ENCODE peak calls at places on chromosomes 4 and X, in six cellular contexts. O is ovary, T is stomach, M is astrocyte, D is cardiac muscle cell, Y is Caco-2. W is an unnamed sample.

GRCh38 chr4:74805601-74806000 is 11.3 kb upstream of the BTC start:
- DNase-seq in O (no peak), T (no peak), M (peak; percentile 53), D (no peak), Y (peak; percentile 22), W (no peak)

GRCh38 chr4:79227896-79228295 is 98.0 kb downstream of the NAA11 start:
- DNase-seq in O (no peak), T (no peak), M (no peak), D (no peak), Y (no peak), W (no peak)

GRCh38 chr4:27005512-27006246 is 145.0 kb downstream of the STIM2 start:
- DNase-seq in O (no peak), T (no peak), M (peak; percentile 81), D (no peak), Y (no peak), W (no peak)

GRCh38 chr4:140027135-140027534 is 126.8 kb downstream of the MAML3 start:
- DNase-seq in O (no peak), T (no peak), M (no peak), D (no peak), Y (no peak), W (no peak)

GRCh38 chrX:9663216-9663615 is 102.4 kb downstream of the GPR143 start:
- DNase-seq in O (no peak), T (no peak), M (no peak), D (no peak), Y (no peak), W (no peak)

GRCh38 chr4:158496030-158496741 is 25.5 kb upstream of the RXFP1 start:
- DNase-seq in O (no peak), T (peak; percentile 44), M (no peak), D (peak; percentile 59), Y (peak; percentile 42), W (no peak)

GRCh38 chr4:48027653-48028052 is 11.1 kb downstream of the NIPAL1 start:
- DNase-seq in O (no peak), T (no peak), M (no peak), D (no peak), Y (no peak), W (no peak)

GRCh38 chr4:112521123-112522116 is 5.4 kb upstream of the NEUROG2 start:
- DNase-seq in O (no peak), T (no peak), M (no peak), D (no peak), Y (no peak), W (no peak)

GRCh38 chrX:2401590-2402360 is 99.0 kb downstream of the DHRSX start:
- DNase-seq in O (no peak), T (peak; percentile 57), M (peak; percentile 78), D (no peak), Y (no peak), W (no peak)

GRCh38 chr4:121164291-121164690 is at the start of gene TNIP3:
- DNase-seq in O (no peak), T (no peak), M (peak; percentile 54), D (no peak), Y (no peak), W (no peak)

GRCh38 chr4:13344216-13344615 is 139.9 kb downstream of the RAB28 start:
- DNase-seq in O (no peak), T (no peak), M (no peak), D (no peak), Y (no peak), W (no peak)

GRCh38 chr4:137950286-137950685 is 291.9 kb downstream of the SLC7A11 start:
- DNase-seq in O (no peak), T (no peak), M (no peak), D (no peak), Y (no peak), W (no peak)

GRCh38 chrX:110036162-110037033 is 33.5 kb downstream of the TMEM164 start:
- DNase-seq in O (no peak), T (no peak), M (no peak), D (no peak), Y (peak; percentile 66), W (no peak)

GRCh38 chr4:138925495-138925894 is 90.1 kb upstream of the NOCT start:
- DNase-seq in O (no peak), T (no peak), M (no peak), D (no peak), Y (no peak), W (no peak)

GRCh38 chr4:165361804-165362203 is 17.0 kb upstream of the CPE start:
- DNase-seq in O (no peak), T (no peak), M (no peak), D (no peak), Y (no peak), W (no peak)

GRCh38 chr4:155042014-155042413 is 166.4 kb upstream of the NPY2R start:
- DNase-seq in O (no peak), T (no peak), M (no peak), D (no peak), Y (no peak), W (no peak)

GRCh38 chr4:145690610-145691009 is 10.7 kb downstream of the C4orf51 start:
- DNase-seq in O (no peak), T (no peak), M (no peak), D (no peak), Y (no peak), W (no peak)

GRCh38 chr4:6885953-6886557 is 23.6 kb upstream of the TBC1D14 start:
- DNase-seq in O (no peak), T (peak; percentile 49), M (peak; percentile 75), D (peak; percentile 68), Y (no peak), W (no peak)

GRCh38 chr4:186058253-186058979 is 10.5 kb upstream of the TLR3 start:
- DNase-seq in O (no peak), T (no peak), M (no peak), D (no peak), Y (no peak), W (no peak)

GRCh38 chr4:95549246-95550138 is 719 bp upstream of the UNC5C start:
- DNase-seq in O (peak; percentile 53), T (peak; percentile 27), M (peak; percentile 52), D (peak; percentile 78), Y (no peak), W (no peak)

GRCh38 chr4:879730-880079 is 52.4 kb downstream of the GAK start:
- DNase-seq in O (no peak), T (no peak), M (no peak), D (no peak), Y (no peak), W (peak; percentile 49)
- H3K36me3 ChIP-seq in O (no peaks in the 10 kb centered on the region), T (peaks cover 100% of the 10 kb centered on the region), M (peaks cover 16% of the 10 kb centered on the region), D (peaks cover 12% of the 10 kb centered on the region), Y (peaks cover 4% of the 10 kb centered on the region), W (peaks cover 23% of the 10 kb centered on the region)

GRCh38 chr4:118769152-118769551 is 66.8 kb downstream of the SEC24D start:
- DNase-seq in O (no peak), T (no peak), M (no peak), D (no peak), Y (no peak), W (no peak)
- H3K4me1 ChIP-seq in O (peaks cover 12% of the 10 kb centered on the region), T (peaks cover 84% of the 10 kb centered on the region), M (peaks cover 49% of the 10 kb centered on the region), D (peaks cover 55% of the 10 kb centered on the region), Y (no peaks in the 10 kb centered on the region), W (no peaks in the 10 kb centered on the region)

DNA sequence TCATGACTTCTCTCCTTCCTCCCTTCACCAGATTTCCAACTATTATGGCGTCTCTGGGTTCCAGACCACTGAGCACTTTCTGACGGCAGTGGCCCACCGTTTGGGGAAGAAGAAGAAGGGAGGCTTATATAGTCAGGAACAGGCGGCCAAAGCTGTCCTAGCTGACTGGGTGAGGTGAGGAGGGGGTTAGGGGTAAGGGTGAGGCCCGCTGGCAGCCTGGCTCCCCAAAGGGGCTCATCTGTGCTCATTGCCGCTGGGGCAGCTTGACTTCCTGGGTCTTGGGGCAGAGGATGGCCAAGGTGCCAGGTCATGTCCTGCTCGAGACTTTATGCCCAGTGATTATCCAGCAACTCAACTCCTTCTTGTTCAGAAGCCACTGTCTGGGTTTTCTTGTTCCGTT is 21.8 kb downstream of the GNL3L start:
- DNase-seq in O (no peak), T (no peak), M (no peak), D (no peak), Y (no peak), W (no peak)
- H3K36me3 ChIP-seq in O (no peaks in the 10 kb centered on the region), T (peaks cover 100% of the 10 kb centered on the region), M (peaks cover 8% of the 10 kb centered on the region), D (no peaks in the 10 kb centered on the region), Y (no peaks in the 10 kb centered on the region), W (peaks cover 47% of the 10 kb centered on the region)

GRCh38 chr4:38673109-38673978 is 9.3 kb downstream of the KLF3 start:
- DNase-seq in O (peak; percentile 73), T (peak; percentile 67), M (no peak), D (peak; percentile 25), Y (peak; percentile 51), W (peak; percentile 46)
- H3K4me1 ChIP-seq in O (peaks cover 43% of the 10 kb centered on the region), T (peaks cover 100% of the 10 kb centered on the region), M (peaks cover 85% of the 10 kb centered on the region), D (peaks cover 48% of the 10 kb centered on the region), Y (peaks cover 43% of the 10 kb centered on the region), W (peaks cover 93% of the 10 kb centered on the region)

DNA sequence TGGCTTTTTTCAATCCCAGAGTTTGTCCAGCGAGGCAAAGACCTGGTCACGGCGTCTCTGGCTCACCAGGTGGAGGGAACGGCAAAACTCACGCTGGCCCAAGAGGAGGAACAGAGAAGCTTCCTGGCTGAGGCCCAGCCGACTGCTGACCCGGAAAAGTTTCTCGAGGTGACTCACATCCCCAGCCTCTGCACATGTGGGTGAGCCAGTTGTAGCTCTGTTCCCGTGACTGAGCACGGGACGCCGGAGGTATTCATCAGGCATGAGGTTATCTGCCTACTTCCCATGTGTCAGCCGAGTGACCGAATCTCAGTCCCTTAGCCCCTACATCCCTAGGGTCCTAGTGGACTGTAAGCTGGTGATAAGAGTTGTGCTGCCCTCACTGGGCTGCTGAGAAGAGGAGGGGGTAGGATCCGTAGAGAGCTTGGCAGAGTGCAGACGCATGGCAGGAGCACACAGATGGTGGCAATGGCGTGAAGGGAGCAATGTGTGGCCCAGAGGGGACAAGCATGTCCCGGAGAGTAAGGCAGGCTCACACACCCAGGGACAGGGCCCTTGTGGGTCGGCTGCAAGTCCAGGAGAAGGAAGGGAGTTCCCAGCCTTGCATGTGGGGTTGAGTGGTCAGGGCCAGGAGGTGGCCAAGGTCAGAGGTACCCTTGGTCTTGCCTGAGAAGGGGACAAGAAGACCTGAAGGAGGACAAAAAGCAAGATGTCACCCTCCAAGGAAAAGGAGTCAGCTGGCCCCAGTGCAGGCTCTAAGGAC is 42.9 kb downstream of the EVC start:
- DNase-seq in O (no peak), T (no peak), M (peak; percentile 89), D (no peak), Y (no peak), W (no peak)
- H3K36me3 ChIP-seq in O (peaks cover 5% of the 10 kb centered on the region), T (peaks cover 70% of the 10 kb centered on the region), M (peaks cover 29% of the 10 kb centered on the region), D (no peaks in the 10 kb centered on the region), Y (no peaks in the 10 kb centered on the region), W (no peaks in the 10 kb centered on the region)

GRCh38 chr4:176767183-176767582 is 25.5 kb downstream of the VEGFC start:
- DNase-seq in O (no peak), T (no peak), M (peak; percentile 86), D (no peak), Y (no peak), W (no peak)
- H3K4me1 ChIP-seq in O (no peaks in the 10 kb centered on the region), T (no peaks in the 10 kb centered on the region), M (peaks cover 24% of the 10 kb centered on the region), D (peaks cover 12% of the 10 kb centered on the region), Y (no peaks in the 10 kb centered on the region), W (no peaks in the 10 kb centered on the region)

GRCh38 chr4:768076-768475 is 57.9 kb downstream of the CPLX1 start:
- DNase-seq in O (no peak), T (no peak), M (no peak), D (no peak), Y (no peak), W (no peak)
- H3K36me3 ChIP-seq in O (no peaks in the 10 kb centered on the region), T (peaks cover 92% of the 10 kb centered on the region), M (peaks cover 30% of the 10 kb centered on the region), D (peaks cover 10% of the 10 kb centered on the region), Y (peaks cover 6% of the 10 kb centered on the region), W (peaks cover 19% of the 10 kb centered on the region)

W was measured in CD4-positive, alpha-beta memory T cell.